ENCODE peak calls at places on chromosome X, in ten cellular contexts. One of them, this sample, is unnamed. For H3K4me1, the result is how much of the 10 kb centered on the place peaks cover.

GRCh38 chrX:56795309-56795868 is 66.3 kb downstream of the NBDY start:
- DNase-seq in kidney: no peak
- DNase-seq in fibroblast of lung: no peak
- DNase-seq in endothelial cell of umbilical vein: no peak
- DNase-seq in HCT116: no peak
- DNase-seq in upper lobe of right lung: peak
- DNase-seq in hepatocyte: no peak
- DNase-seq in tibial artery: no peak
- DNase-seq in naive thymus-derived CD4-positive, alpha-beta T cell: no peak
- DNase-seq in neural progenitor cell: no peak
- DNase-seq in this sample: no peak

GRCh38 chrX:34942496-34942895 is at the start of gene FAM47B:
- DNase-seq in neural progenitor cell: no peak
- DNase-seq in tibial artery: no peak
- DNase-seq in naive thymus-derived CD4-positive, alpha-beta T cell: no peak
- DNase-seq in endothelial cell of umbilical vein: no peak
- DNase-seq in kidney: no peak
- DNase-seq in hepatocyte: no peak
- DNase-seq in fibroblast of lung: no peak
- DNase-seq in upper lobe of right lung: no peak
- DNase-seq in HCT116: no peak
- DNase-seq in this sample: no peak

GRCh38 chrX:123424546-123424945 is 240.5 kb downstream of the GRIA3 start:
- DNase-seq in tibial artery: no peak
- DNase-seq in HCT116: no peak
- DNase-seq in neural progenitor cell: no peak
- DNase-seq in hepatocyte: no peak
- DNase-seq in naive thymus-derived CD4-positive, alpha-beta T cell: no peak
- DNase-seq in upper lobe of right lung: no peak
- DNase-seq in fibroblast of lung: peak
- DNase-seq in kidney: no peak
- DNase-seq in endothelial cell of umbilical vein: no peak
- DNase-seq in this sample: peak

GRCh38 chrX:133413218-133413925 is 1.9 kb downstream of the GPC4 start:
- DNase-seq in kidney: peak
- DNase-seq in hepatocyte: no peak
- DNase-seq in naive thymus-derived CD4-positive, alpha-beta T cell: no peak
- DNase-seq in HCT116: no peak
- DNase-seq in upper lobe of right lung: no peak
- DNase-seq in tibial artery: peak
- DNase-seq in endothelial cell of umbilical vein: no peak
- DNase-seq in neural progenitor cell: peak
- DNase-seq in fibroblast of lung: no peak
- DNase-seq in this sample: no peak

GRCh38 chrX:113370001-113370400 is 529.4 kb upstream of the AMOT start:
- DNase-seq in hepatocyte: no peak
- DNase-seq in naive thymus-derived CD4-positive, alpha-beta T cell: no peak
- DNase-seq in kidney: no peak
- DNase-seq in upper lobe of right lung: no peak
- DNase-seq in HCT116: no peak
- DNase-seq in tibial artery: no peak
- DNase-seq in fibroblast of lung: no peak
- DNase-seq in endothelial cell of umbilical vein: no peak
- DNase-seq in neural progenitor cell: peak
- DNase-seq in this sample: no peak

GRCh38 chrX:47217121-47217851 is 1.2 kb upstream of the CDK16 start:
- DNase-seq in upper lobe of right lung: no peak
- DNase-seq in kidney: peak
- DNase-seq in fibroblast of lung: no peak
- DNase-seq in hepatocyte: peak
- DNase-seq in endothelial cell of umbilical vein: no peak
- DNase-seq in tibial artery: peak
- DNase-seq in HCT116: no peak
- DNase-seq in naive thymus-derived CD4-positive, alpha-beta T cell: no peak
- DNase-seq in neural progenitor cell: no peak
- DNase-seq in this sample: peak

GRCh38 chrX:150543230-150544155 is 24.9 kb upstream of the MTM1 start:
- DNase-seq in naive thymus-derived CD4-positive, alpha-beta T cell: no peak
- DNase-seq in fibroblast of lung: no peak
- DNase-seq in upper lobe of right lung: no peak
- DNase-seq in neural progenitor cell: peak
- DNase-seq in hepatocyte: no peak
- DNase-seq in kidney: no peak
- DNase-seq in endothelial cell of umbilical vein: no peak
- DNase-seq in HCT116: no peak
- DNase-seq in tibial artery: no peak
- DNase-seq in this sample: no peak

GRCh38 chrX:96407043-96407442 is 277.6 kb upstream of the DIAPH2 start:
- DNase-seq in tibial artery: peak
- DNase-seq in kidney: peak
- DNase-seq in naive thymus-derived CD4-positive, alpha-beta T cell: no peak
- DNase-seq in hepatocyte: peak
- DNase-seq in endothelial cell of umbilical vein: peak
- DNase-seq in upper lobe of right lung: no peak
- DNase-seq in fibroblast of lung: peak
- DNase-seq in HCT116: no peak
- DNase-seq in neural progenitor cell: peak
- DNase-seq in this sample: peak

GRCh38 chrX:153074262-153074899 is 2.1 kb downstream of the PNMA6A start:
- DNase-seq in kidney: peak
- DNase-seq in neural progenitor cell: no peak
- DNase-seq in upper lobe of right lung: no peak
- DNase-seq in HCT116: no peak
- DNase-seq in fibroblast of lung: no peak
- DNase-seq in hepatocyte: no peak
- DNase-seq in endothelial cell of umbilical vein: no peak
- DNase-seq in naive thymus-derived CD4-positive, alpha-beta T cell: no peak
- DNase-seq in tibial artery: no peak
- DNase-seq in this sample: no peak

GRCh38 chrX:115494133-115494532 is 66.8 kb upstream of the PLS3 start:
- DNase-seq in upper lobe of right lung: no peak
- DNase-seq in hepatocyte: no peak
- DNase-seq in fibroblast of lung: no peak
- DNase-seq in naive thymus-derived CD4-positive, alpha-beta T cell: no peak
- DNase-seq in HCT116: no peak
- DNase-seq in tibial artery: no peak
- DNase-seq in endothelial cell of umbilical vein: peak
- DNase-seq in kidney: no peak
- DNase-seq in neural progenitor cell: peak
- DNase-seq in this sample: peak

GRCh38 chrX:71454222-71454621 is 78.7 kb upstream of the OGT start:
- DNase-seq in tibial artery: no peak
- DNase-seq in HCT116: no peak
- DNase-seq in neural progenitor cell: no peak
- DNase-seq in hepatocyte: no peak
- DNase-seq in endothelial cell of umbilical vein: no peak
- DNase-seq in kidney: no peak
- DNase-seq in fibroblast of lung: no peak
- DNase-seq in naive thymus-derived CD4-positive, alpha-beta T cell: no peak
- DNase-seq in upper lobe of right lung: no peak
- DNase-seq in this sample: no peak

GRCh38 chrX:37883196-37883595 is 35.8 kb upstream of the DYNLT3 start:
- DNase-seq in HCT116: peak
- DNase-seq in naive thymus-derived CD4-positive, alpha-beta T cell: no peak
- DNase-seq in endothelial cell of umbilical vein: no peak
- DNase-seq in upper lobe of right lung: no peak
- DNase-seq in kidney: no peak
- DNase-seq in hepatocyte: no peak
- DNase-seq in neural progenitor cell: no peak
- DNase-seq in tibial artery: no peak
- DNase-seq in fibroblast of lung: no peak
- DNase-seq in this sample: peak

GRCh38 chrX:136168929-136169735 is 21.8 kb downstream of the FHL1 start:
- DNase-seq in tibial artery: peak
- DNase-seq in endothelial cell of umbilical vein: peak
- DNase-seq in HCT116: no peak
- DNase-seq in neural progenitor cell: peak
- DNase-seq in kidney: no peak
- DNase-seq in fibroblast of lung: peak
- DNase-seq in hepatocyte: peak
- DNase-seq in upper lobe of right lung: no peak
- DNase-seq in naive thymus-derived CD4-positive, alpha-beta T cell: no peak
- DNase-seq in this sample: peak

GRCh38 chrX:131792356-131792749 is 230.7 kb upstream of the STK26 start:
- DNase-seq in neural progenitor cell: no peak
- DNase-seq in upper lobe of right lung: no peak
- DNase-seq in fibroblast of lung: no peak
- DNase-seq in kidney: peak
- DNase-seq in HCT116: no peak
- DNase-seq in endothelial cell of umbilical vein: no peak
- DNase-seq in naive thymus-derived CD4-positive, alpha-beta T cell: peak
- DNase-seq in tibial artery: no peak
- DNase-seq in hepatocyte: no peak
- DNase-seq in this sample: peak

GRCh38 chrX:56853436-56853835 is 124.4 kb downstream of the NBDY start:
- DNase-seq in hepatocyte: no peak
- DNase-seq in tibial artery: no peak
- DNase-seq in neural progenitor cell: no peak
- DNase-seq in HCT116: no peak
- DNase-seq in endothelial cell of umbilical vein: no peak
- DNase-seq in naive thymus-derived CD4-positive, alpha-beta T cell: no peak
- DNase-seq in kidney: no peak
- DNase-seq in upper lobe of right lung: no peak
- DNase-seq in fibroblast of lung: no peak
- DNase-seq in this sample: no peak

DNA sequence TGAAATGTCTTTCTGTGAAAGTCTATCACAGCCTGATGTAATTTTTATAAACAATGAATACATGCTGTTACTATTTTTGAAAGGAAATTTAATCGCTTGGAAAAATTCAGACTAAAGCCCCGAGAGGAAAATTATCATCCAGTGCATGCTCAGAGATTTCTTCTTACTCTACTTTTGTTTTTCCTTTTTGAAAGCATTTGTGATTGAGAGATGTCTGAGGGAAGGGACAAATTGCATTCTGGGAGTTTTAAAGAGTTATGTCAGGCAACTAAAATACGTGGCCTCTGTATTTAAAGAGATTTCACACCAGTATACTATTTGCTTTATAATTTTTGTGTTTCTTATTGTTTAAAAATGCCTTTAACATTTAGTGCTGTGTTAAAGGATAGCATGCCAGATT is 1.4 kb upstream of the ZFX start:
- DNase-seq in fibroblast of lung: no peak
- DNase-seq in naive thymus-derived CD4-positive, alpha-beta T cell: peak
- DNase-seq in kidney: no peak
- DNase-seq in tibial artery: no peak
- DNase-seq in HCT116: no peak
- DNase-seq in upper lobe of right lung: no peak
- DNase-seq in neural progenitor cell: no peak
- DNase-seq in endothelial cell of umbilical vein: peak
- DNase-seq in hepatocyte: no peak
- DNase-seq in this sample: no peak
- H3K4me1 ChIP-seq in fibroblast of lung: under half
- H3K4me1 ChIP-seq in naive thymus-derived CD4-positive, alpha-beta T cell: under half
- H3K4me1 ChIP-seq in kidney: under half
- H3K4me1 ChIP-seq in tibial artery: under half
- H3K4me1 ChIP-seq in HCT116: under half
- H3K4me1 ChIP-seq in upper lobe of right lung: under half
- H3K4me1 ChIP-seq in neural progenitor cell: half or more
- H3K4me1 ChIP-seq in endothelial cell of umbilical vein: under half
- H3K4me1 ChIP-seq in hepatocyte: half or more
- H3K4me1 ChIP-seq in this sample: half or more

GRCh38 chrX:48934581-48935331 is 15.9 kb upstream of the PIM2 start:
- DNase-seq in tibial artery: no peak
- DNase-seq in naive thymus-derived CD4-positive, alpha-beta T cell: peak
- DNase-seq in HCT116: no peak
- DNase-seq in upper lobe of right lung: no peak
- DNase-seq in kidney: no peak
- DNase-seq in neural progenitor cell: no peak
- DNase-seq in endothelial cell of umbilical vein: no peak
- DNase-seq in fibroblast of lung: no peak
- DNase-seq in hepatocyte: no peak
- DNase-seq in this sample: no peak
- H3K27ac ChIP-seq in tibial artery: no peak
- H3K27ac ChIP-seq in naive thymus-derived CD4-positive, alpha-beta T cell: peak
- H3K27ac ChIP-seq in HCT116: no peak
- H3K27ac ChIP-seq in upper lobe of right lung: no peak
- H3K27ac ChIP-seq in kidney: no peak
- H3K27ac ChIP-seq in neural progenitor cell: no peak
- H3K27ac ChIP-seq in endothelial cell of umbilical vein: no peak
- H3K27ac ChIP-seq in fibroblast of lung: no peak
- H3K27ac ChIP-seq in hepatocyte: no peak
- H3K27ac ChIP-seq in this sample: no peak

DNA sequence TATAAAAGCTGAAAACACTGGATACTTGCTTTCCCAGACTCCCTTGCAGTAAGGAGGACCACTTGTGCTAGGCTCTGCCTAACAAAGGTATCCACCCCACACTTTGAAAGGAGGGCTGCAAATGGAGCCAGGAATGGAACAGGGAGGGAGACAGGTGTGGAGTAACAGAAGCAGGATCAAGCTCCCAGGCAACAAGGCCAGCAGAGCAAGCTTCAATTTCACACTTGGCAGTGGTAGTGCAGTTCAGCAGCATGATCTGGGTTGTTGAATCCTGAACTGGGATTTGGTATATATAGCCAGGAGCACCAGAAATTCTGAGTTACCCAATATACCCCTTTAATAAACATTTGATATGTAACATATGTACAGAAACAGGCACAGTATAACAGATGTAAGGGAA is 9.8 kb downstream of the LAMP2 start:
- DNase-seq in HCT116: no peak
- DNase-seq in kidney: no peak
- DNase-seq in hepatocyte: no peak
- DNase-seq in neural progenitor cell: no peak
- DNase-seq in naive thymus-derived CD4-positive, alpha-beta T cell: no peak
- DNase-seq in tibial artery: no peak
- DNase-seq in endothelial cell of umbilical vein: no peak
- DNase-seq in fibroblast of lung: no peak
- DNase-seq in upper lobe of right lung: no peak
- DNase-seq in this sample: no peak
- H3K4me1 ChIP-seq in HCT116: under half
- H3K4me1 ChIP-seq in kidney: under half
- H3K4me1 ChIP-seq in hepatocyte: under half
- H3K4me1 ChIP-seq in neural progenitor cell: under half
- H3K4me1 ChIP-seq in naive thymus-derived CD4-positive, alpha-beta T cell: under half
- H3K4me1 ChIP-seq in tibial artery: under half
- H3K4me1 ChIP-seq in endothelial cell of umbilical vein: under half
- H3K4me1 ChIP-seq in fibroblast of lung: under half
- H3K4me1 ChIP-seq in upper lobe of right lung: under half
- H3K4me1 ChIP-seq in this sample: under half

GRCh38 chrX:2468406-2469195 is 32.2 kb downstream of the DHRSX start:
- DNase-seq in naive thymus-derived CD4-positive, alpha-beta T cell: no peak
- DNase-seq in neural progenitor cell: no peak
- DNase-seq in fibroblast of lung: no peak
- DNase-seq in HCT116: no peak
- DNase-seq in tibial artery: no peak
- DNase-seq in endothelial cell of umbilical vein: no peak
- DNase-seq in kidney: no peak
- DNase-seq in upper lobe of right lung: no peak
- DNase-seq in hepatocyte: no peak
- DNase-seq in this sample: no peak
- H3K27ac ChIP-seq in naive thymus-derived CD4-positive, alpha-beta T cell: no peak
- H3K27ac ChIP-seq in neural progenitor cell: no peak
- H3K27ac ChIP-seq in fibroblast of lung: no peak
- H3K27ac ChIP-seq in HCT116: no peak
- H3K27ac ChIP-seq in tibial artery: no peak
- H3K27ac ChIP-seq in endothelial cell of umbilical vein: no peak
- H3K27ac ChIP-seq in kidney: no peak
- H3K27ac ChIP-seq in upper lobe of right lung: no peak
- H3K27ac ChIP-seq in hepatocyte: peak
- H3K27ac ChIP-seq in this sample: no peak

GRCh38 chrX:118530537-118530936 is 34.9 kb downstream of the DOCK11 start:
- DNase-seq in kidney: no peak
- DNase-seq in HCT116: no peak
- DNase-seq in neural progenitor cell: no peak
- DNase-seq in upper lobe of right lung: no peak
- DNase-seq in endothelial cell of umbilical vein: no peak
- DNase-seq in fibroblast of lung: peak
- DNase-seq in naive thymus-derived CD4-positive, alpha-beta T cell: no peak
- DNase-seq in hepatocyte: no peak
- DNase-seq in tibial artery: no peak
- DNase-seq in this sample: no peak
- H3K4me1 ChIP-seq in kidney: under half
- H3K4me1 ChIP-seq in HCT116: under half
- H3K4me1 ChIP-seq in neural progenitor cell: under half
- H3K4me1 ChIP-seq in upper lobe of right lung: under half
- H3K4me1 ChIP-seq in endothelial cell of umbilical vein: under half
- H3K4me1 ChIP-seq in fibroblast of lung: under half
- H3K4me1 ChIP-seq in naive thymus-derived CD4-positive, alpha-beta T cell: under half
- H3K4me1 ChIP-seq in hepatocyte: under half
- H3K4me1 ChIP-seq in tibial artery: under half
- H3K4me1 ChIP-seq in this sample: under half